ENCODE peak calls at places on chromosomes 3 and 15, in eight cellular contexts. K is left lung; D is brain microvascular endothelial cell; X is SK-N-SH; B is esophagus squamous epithelium; I is neuronal stem cell; V is CD4-positive, alpha-beta memory T cell; F is CD8-positive, alpha-beta T cell. L is an unnamed sample. For H3K27me3, the result is how much of the 10 kb centered on the place peaks cover.

GRCh38 chr3:50268703-50269451 is at the start of gene SEMA3B:
- DNase-seq in K (peak), D (no peak), X (no peak), B (no peak), I (no peak), V (no peak), F (no peak), L (no peak)

GRCh38 chr3:150874666-150875219 is 30.5 kb downstream of the MINDY4B start:
- DNase-seq in K (no peak), D (no peak), X (no peak), B (no peak), I (no peak), V (no peak), F (no peak), L (no peak)

GRCh38 chr15:96264801-96265515 is 65.5 kb upstream of the NR2F2 start:
- DNase-seq in K (no peak), D (peak), X (no peak), B (no peak), I (peak), V (no peak), F (no peak), L (peak)

GRCh38 chr15:70038730-70039392 is 58.9 kb downstream of the TLE3 start:
- DNase-seq in K (no peak), D (no peak), X (no peak), B (no peak), I (no peak), V (no peak), F (no peak), L (no peak)

GRCh38 chr3:123636431-123636841 is 51.6 kb upstream of the HACD2 start:
- DNase-seq in K (no peak), D (no peak), X (no peak), B (no peak), I (peak), V (no peak), F (no peak), L (no peak)

GRCh38 chr3:69823710-69824109 is 84.4 kb downstream of the MITF start:
- DNase-seq in K (no peak), D (peak), X (no peak), B (no peak), I (no peak), V (no peak), F (no peak), L (no peak)

GRCh38 chr15:67558502-67558901 is 16.0 kb downstream of the MAP2K5 start:
- DNase-seq in K (no peak), D (no peak), X (no peak), B (no peak), I (no peak), V (no peak), F (no peak), L (no peak)

GRCh38 chr3:2727566-2728318 is 382.4 kb downstream of the IL5RA start:
- DNase-seq in K (no peak), D (no peak), X (no peak), B (no peak), I (no peak), V (no peak), F (no peak), L (no peak)

GRCh38 chr3:37143821-37144220 is 30.6 kb downstream of the LRRFIP2 start:
- DNase-seq in K (no peak), D (no peak), X (no peak), B (no peak), I (no peak), V (no peak), F (no peak), L (no peak)

GRCh38 chr3:129112308-129113052 is 9.1 kb downstream of the RAB43 start:
- DNase-seq in K (no peak), D (peak), X (no peak), B (no peak), I (no peak), V (no peak), F (no peak), L (no peak)

GRCh38 chr3:156997351-156997750 is 162.6 kb downstream of the CCNL1 start:
- DNase-seq in K (no peak), D (no peak), X (no peak), B (no peak), I (no peak), V (no peak), F (no peak), L (no peak)

GRCh38 chr15:62359416-62359815 is 194.3 kb upstream of the C2CD4B start:
- DNase-seq in K (no peak), D (no peak), X (no peak), B (no peak), I (no peak), V (no peak), F (no peak), L (no peak)

GRCh38 chr3:5194801-5195509 is 7.4 kb downstream of the EDEM1 start:
- DNase-seq in K (no peak), D (peak), X (no peak), B (no peak), I (no peak), V (peak), F (no peak), L (no peak)

GRCh38 chr3:146550743-146551510 is 6.5 kb upstream of the PLSCR1 start:
- DNase-seq in K (no peak), D (peak), X (no peak), B (no peak), I (no peak), V (no peak), F (no peak), L (no peak)

GRCh38 chr15:35281515-35281914 is 196.4 kb upstream of the NANOGP8 start:
- DNase-seq in K (no peak), D (peak), X (no peak), B (no peak), I (no peak), V (no peak), F (no peak), L (no peak)

GRCh38 chr15:89654847-89655805 is at the start of gene KIF7:
- DNase-seq in K (no peak), D (peak), X (peak), B (no peak), I (peak), V (no peak), F (no peak), L (peak)

GRCh38 chr3:44395714-44396113 is 57.1 kb downstream of the TCAIM start:
- DNase-seq in K (no peak), D (no peak), X (no peak), B (no peak), I (no peak), V (no peak), F (no peak), L (no peak)

GRCh38 chr3:119690043-119690656 is 12.7 kb upstream of the CFAP91 start:
- DNase-seq in K (no peak), D (peak), X (peak), B (no peak), I (no peak), V (no peak), F (no peak), L (peak)

GRCh38 chr15:40097968-40098476 is 10.7 kb downstream of the BMF start:
- DNase-seq in K (no peak), D (no peak), X (no peak), B (no peak), I (no peak), V (no peak), F (no peak), L (peak)

GRCh38 chr3:137121704-137122314 is 164.0 kb downstream of the IL20RB start:
- DNase-seq in K (no peak), D (peak), X (peak), B (no peak), I (peak), V (no peak), F (no peak), L (peak)

GRCh38 chr15:74790080-74790916 is 8.4 kb downstream of the CSK start:
- DNase-seq in K (peak), D (peak), X (peak), B (no peak), I (no peak), V (no peak), F (no peak), L (peak)

GRCh38 chr3:77460326-77460725 is 420.4 kb downstream of the ROBO2 start:
- DNase-seq in K (no peak), D (peak), X (no peak), B (no peak), I (no peak), V (no peak), F (no peak), L (no peak)

GRCh38 chr3:184133840-184134745 is 1.1 kb upstream of the EIF2B5 start:
- DNase-seq in K (peak), D (peak), X (peak), B (peak), I (peak), V (peak), F (no peak), L (peak)

GRCh38 chr3:20043398-20043797 is 3.2 kb downstream of the KAT2B start:
- DNase-seq in K (no peak), D (peak), X (no peak), B (peak), I (no peak), V (peak), F (peak), L (peak)

GRCh38 chr3:98778383-98778782 is 15.2 kb downstream of the ST3GAL6 start:
- DNase-seq in K (no peak), D (peak), X (no peak), B (no peak), I (no peak), V (no peak), F (no peak), L (no peak)

GRCh38 chr3:133834621-133835417 is 29.2 kb downstream of the SRPRB start:
- DNase-seq in K (no peak), D (no peak), X (no peak), B (no peak), I (no peak), V (no peak), F (no peak), L (no peak)

GRCh38 chr3:10870296-10870695 is 54.3 kb downstream of the SLC6A11 start:
- DNase-seq in K (no peak), D (no peak), X (no peak), B (no peak), I (no peak), V (no peak), F (no peak), L (no peak)

GRCh38 chr3:101926594-101927105 is 77.3 kb downstream of the NFKBIZ start:
- DNase-seq in K (no peak), D (no peak), X (no peak), B (no peak), I (no peak), V (no peak), F (no peak), L (peak)

GRCh38 chr15:41567870-41568269 is 8.9 kb downstream of the TYRO3 start:
- DNase-seq in K (no peak), D (no peak), X (no peak), B (no peak), I (peak), V (no peak), F (no peak), L (peak)

GRCh38 chr3:52238761-52239701 is at the start of gene TWF2:
- DNase-seq in K (peak), D (peak), X (peak), B (no peak), I (peak), V (peak), F (peak), L (peak)

GRCh38 chr3:52237006-52237658 is 1.8 kb downstream of the TWF2 start:
- DNase-seq in K (no peak), D (no peak), X (no peak), B (no peak), I (no peak), V (no peak), F (no peak), L (no peak)

GRCh38 chr3:52238193-52238760 is 681 bp downstream of the TWF2 start:
- DNase-seq in K (no peak), D (no peak), X (no peak), B (no peak), I (no peak), V (no peak), F (no peak), L (no peak)

GRCh38 chr3:52236424-52236886 is 2.5 kb downstream of the TWF2 start:
- DNase-seq in K (no peak), D (no peak), X (no peak), B (no peak), I (no peak), V (no peak), F (no peak), L (no peak)

DNA sequence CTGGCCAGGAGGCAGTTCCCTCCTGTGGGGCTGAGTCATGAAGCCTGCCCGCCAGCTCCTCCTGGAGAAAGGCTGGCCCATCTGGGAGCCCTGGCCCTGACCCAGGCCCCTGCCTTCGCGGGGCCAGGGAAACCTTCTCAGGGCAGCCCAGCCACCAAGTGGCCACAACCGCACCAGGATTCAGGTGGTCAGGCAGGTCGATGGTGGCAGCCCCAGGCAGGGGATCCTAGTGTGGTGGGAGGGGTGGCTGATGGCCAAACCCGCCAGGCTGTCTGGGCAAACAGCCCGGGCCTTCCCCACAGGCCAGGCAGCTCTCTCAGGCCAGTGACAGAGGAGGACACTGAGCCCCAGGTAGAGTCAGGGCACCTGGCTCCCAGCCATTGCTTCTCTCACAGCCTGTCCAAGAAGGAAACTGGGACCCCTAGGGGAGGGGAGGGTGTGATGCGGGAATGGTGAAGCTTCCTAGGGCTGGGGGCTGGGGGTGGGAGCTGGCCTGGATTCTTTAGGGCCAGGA is 1.2 kb downstream of the TWF2 start:
- DNase-seq in K (peak), D (peak), X (peak), B (no peak), I (no peak), V (no peak), F (no peak), L (no peak)
- H3K27ac ChIP-seq in K (peak), D (peak), X (peak), B (peak), I (no peak), V (peak), F (no peak), L (peak)

GRCh38 chr15:38073278-38073930 is 139.0 kb downstream of the TMCO5A start:
- DNase-seq in K (no peak), D (no peak), X (no peak), B (no peak), I (no peak), V (no peak), F (no peak), L (peak)

GRCh38 chr15:38072007-38072506 is 137.6 kb downstream of the TMCO5A start:
- DNase-seq in K (no peak), D (no peak), X (no peak), B (no peak), I (no peak), V (no peak), F (no peak), L (no peak)

GRCh38 chr15:38072507-38073277 is 138.3 kb downstream of the TMCO5A start:
- DNase-seq in K (peak), D (peak), X (peak), B (no peak), I (peak), V (peak), F (no peak), L (peak)

GRCh38 chr15:38075466-38075865 is 141.0 kb downstream of the TMCO5A start:
- DNase-seq in K (no peak), D (no peak), X (no peak), B (no peak), I (no peak), V (no peak), F (no peak), L (no peak)

DNA sequence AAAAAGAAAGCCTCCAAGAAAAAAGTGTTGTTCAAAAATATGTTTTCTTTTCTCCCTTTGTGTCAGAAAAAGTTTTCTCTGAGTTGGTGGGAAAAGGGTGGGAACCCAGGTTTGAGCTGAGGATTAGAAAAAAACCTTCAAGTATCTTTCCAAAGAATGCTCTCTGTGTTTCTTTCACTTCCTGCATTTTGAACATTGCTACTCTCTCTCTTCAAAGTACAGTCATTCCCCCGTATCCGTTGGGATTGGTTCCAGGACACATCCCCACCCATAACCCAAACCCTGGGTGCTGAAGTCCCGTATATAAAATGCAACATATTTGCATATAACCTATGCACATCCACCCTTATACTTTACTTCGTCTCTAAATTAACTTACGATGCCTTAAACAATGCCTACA is 139.6 kb downstream of the TMCO5A start:
- DNase-seq in K (no peak), D (no peak), X (no peak), B (no peak), I (no peak), V (no peak), F (no peak), L (peak)
- H3K27me3 ChIP-seq in K (under half), D (under half), X (under half), B (under half), I (under half), V (under half), F (under half), L (under half)

DNA sequence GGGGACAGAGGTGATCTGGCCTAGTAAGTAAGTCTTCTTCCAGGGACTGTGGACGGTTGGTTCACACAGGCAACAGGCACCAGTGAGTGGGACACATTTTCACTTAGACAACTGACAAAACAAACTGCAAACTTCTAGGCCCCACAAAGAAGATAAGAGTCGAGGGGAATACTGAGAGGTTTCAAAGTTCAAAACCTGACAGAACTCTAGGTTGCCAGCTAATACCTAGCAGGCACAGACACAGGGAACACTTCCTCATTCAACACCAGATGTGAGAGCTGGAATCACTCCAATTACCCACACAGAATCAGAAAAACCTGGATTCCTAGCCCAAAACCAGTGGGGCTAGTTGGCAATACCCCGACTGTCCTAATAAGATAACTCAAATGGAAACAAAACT is 621.7 kb downstream of the ZPLD1 start:
- DNase-seq in K (no peak), D (no peak), X (peak), B (no peak), I (no peak), V (no peak), F (no peak), L (no peak)
- H3K4me3 ChIP-seq in K (no peak), D (no peak), X (no peak), B (no peak), I (no peak), V (no peak), F (no peak), L (no peak)

GRCh38 chr15:52466716-52467115 is 62.0 kb downstream of the MYO5A start:
- DNase-seq in K (no peak), D (no peak), X (no peak), B (no peak), I (no peak), V (no peak), F (no peak), L (no peak)
- H3K27ac ChIP-seq in K (no peak), D (no peak), X (no peak), B (peak), I (no peak), V (peak), F (no peak), L (no peak)

GRCh38 chr3:158104346-158105020 is 1.7 kb downstream of the SHOX2 start:
- DNase-seq in K (no peak), D (no peak), X (no peak), B (no peak), I (no peak), V (no peak), F (no peak), L (no peak)
- H3K27me3 ChIP-seq in K (half or more), D (half or more), X (under half), B (under half), I (half or more), V (half or more), F (half or more), L (half or more)

GRCh38 chr3:197392961-197393360 is 94.5 kb upstream of the DLG1 start:
- DNase-seq in K (no peak), D (no peak), X (peak), B (no peak), I (no peak), V (no peak), F (no peak), L (no peak)

GRCh38 chr3:197397812-197398211 is 99.4 kb upstream of the DLG1 start:
- DNase-seq in K (no peak), D (no peak), X (peak), B (no peak), I (no peak), V (no peak), F (no peak), L (no peak)

GRCh38 chr3:197394464-197395321 is 96.3 kb upstream of the DLG1 start:
- DNase-seq in K (no peak), D (peak), X (peak), B (no peak), I (no peak), V (peak), F (peak), L (no peak)

GRCh38 chr3:197398301-197398878 is 100.0 kb upstream of the DLG1 start:
- DNase-seq in K (no peak), D (no peak), X (peak), B (no peak), I (no peak), V (no peak), F (no peak), L (no peak)

DNA sequence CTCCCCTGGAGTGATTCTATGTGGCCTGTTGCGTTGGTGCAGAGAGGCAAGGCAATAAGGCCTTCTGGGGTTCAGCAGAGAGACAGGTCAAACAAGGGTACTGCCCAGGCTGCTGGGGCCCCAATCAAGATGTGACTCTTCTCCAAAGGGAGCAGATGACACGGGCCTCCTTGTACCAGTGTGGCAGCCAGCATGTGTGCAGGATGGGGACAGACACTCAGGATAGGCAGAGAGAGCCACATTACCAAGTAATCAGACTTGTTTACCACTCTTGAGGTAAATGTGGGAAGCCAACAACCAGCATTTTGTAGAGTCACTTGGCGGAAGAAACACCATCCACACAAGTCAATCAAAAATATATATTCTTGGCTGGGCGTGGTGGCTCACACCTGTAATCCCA is 95.3 kb upstream of the DLG1 start:
- DNase-seq in K (no peak), D (no peak), X (peak), B (no peak), I (no peak), V (no peak), F (no peak), L (no peak)
- H3K4me3 ChIP-seq in K (no peak), D (no peak), X (no peak), B (no peak), I (no peak), V (no peak), F (no peak), L (no peak)

DNA sequence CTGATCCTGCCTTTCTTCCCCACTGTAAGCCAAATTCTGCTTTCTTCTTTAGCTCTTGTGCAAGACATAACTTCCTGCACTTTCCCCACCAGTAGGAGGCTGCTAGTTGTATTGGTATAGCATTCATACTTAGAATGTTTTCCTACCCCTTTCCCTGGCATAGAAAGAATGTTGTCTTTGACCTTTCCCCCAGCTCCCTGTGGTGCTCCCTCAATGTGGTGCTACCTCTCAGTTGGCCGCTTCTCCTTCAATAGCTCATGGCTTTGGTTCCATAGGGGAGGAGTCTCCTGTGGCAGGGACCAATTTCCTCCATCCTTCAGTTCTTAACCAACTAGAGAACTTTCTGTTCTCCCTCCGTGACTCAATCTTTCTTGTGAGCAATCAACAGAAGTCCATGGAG is 67.5 kb upstream of the AKAP13 start:
- DNase-seq in K (no peak), D (peak), X (no peak), B (no peak), I (no peak), V (no peak), F (no peak), L (peak)
- H3K27ac ChIP-seq in K (peak), D (peak), X (no peak), B (no peak), I (no peak), V (no peak), F (no peak), L (no peak)

L was measured in cardiac muscle cell.